ENCODE peak calls at places on chromosomes 1 and 21, in four cellular contexts. T, J, X and Q are unnamed samples.

GRCh38 chr1:171740987-171741871 is 636 bp downstream of the VAMP4 start:
- DNase-seq in T (peak; percentile 39), J (peak; percentile 47), X (peak; percentile 44), Q (peak; percentile 44)

GRCh38 chr1:182595641-182596240 is 6.7 kb upstream of the RNASEL start:
- DNase-seq in T (peak; percentile 68), J (peak; percentile 79), X (peak; percentile 83), Q (peak; percentile 65)

GRCh38 chr1:175968486-175969182 is 225.2 kb upstream of the TNR start:
- DNase-seq in T (no peak), J (peak; percentile 23), X (no peak), Q (no peak)

GRCh38 chr1:203751051-203751450 is 13.9 kb upstream of the LAX1 start:
- DNase-seq in T (no peak), J (no peak), X (peak; percentile 63), Q (no peak)

GRCh38 chr1:25675729-25676476 is 59.3 kb downstream of the MAN1C1 start:
- DNase-seq in T (no peak), J (no peak), X (no peak), Q (no peak)

GRCh38 chr1:10795305-10796021 is 983 bp downstream of the CASZ1 start:
- DNase-seq in T (peak; percentile 66), J (no peak), X (no peak), Q (no peak)

GRCh38 chr1:219495737-219496408 is 117.0 kb downstream of the ZC3H11B start:
- DNase-seq in T (no peak), J (no peak), X (no peak), Q (no peak)

GRCh38 chr1:30083800-30084464 is 639.5 kb downstream of the MATN1 start:
- DNase-seq in T (no peak), J (peak; percentile 42), X (peak; percentile 80), Q (no peak)

GRCh38 chr21:38716942-38717341 is 88.8 kb upstream of the ETS2 start:
- DNase-seq in T (no peak), J (no peak), X (no peak), Q (no peak)

GRCh38 chr1:201116091-201116490 is 3.9 kb upstream of the CACNA1S start:
- DNase-seq in T (no peak), J (peak; percentile 27), X (no peak), Q (no peak)

GRCh38 chr1:29453502-29454240 is 217.3 kb downstream of the PTPRU start:
- DNase-seq in T (no peak), J (peak; percentile 90), X (peak; percentile 81), Q (peak; percentile 41)

GRCh38 chr1:118944133-118944532 is 44.0 kb downstream of the TBX15 start:
- DNase-seq in T (no peak), J (no peak), X (no peak), Q (no peak)

GRCh38 chr1:20105856-20106255 is 13.5 kb downstream of the PLA2G2D start:
- DNase-seq in T (no peak), J (peak; percentile 11), X (no peak), Q (no peak)

GRCh38 chr1:7218210-7218832 is 433.1 kb downstream of the CAMTA1 start:
- DNase-seq in T (no peak), J (peak; percentile 74), X (peak; percentile 50), Q (no peak)

GRCh38 chr1:74729741-74730478 is 2.9 kb downstream of the CRYZ start:
- DNase-seq in T (no peak), J (peak; percentile 89), X (peak; percentile 42), Q (no peak)

GRCh38 chr1:90713741-90714509 is 3.2 kb downstream of the BARHL2 start:
- DNase-seq in T (no peak), J (no peak), X (no peak), Q (no peak)
- H3K4me3 ChIP-seq in T (no peak overlapping the region), J (no peak overlapping the region), X (no peak overlapping the region), Q (no peak overlapping the region)

GRCh38 chr21:23743821-23744220 is 1863.5 kb downstream of the MRPL39 start:
- DNase-seq in T (no peak), J (no peak), X (no peak), Q (no peak)

DNA sequence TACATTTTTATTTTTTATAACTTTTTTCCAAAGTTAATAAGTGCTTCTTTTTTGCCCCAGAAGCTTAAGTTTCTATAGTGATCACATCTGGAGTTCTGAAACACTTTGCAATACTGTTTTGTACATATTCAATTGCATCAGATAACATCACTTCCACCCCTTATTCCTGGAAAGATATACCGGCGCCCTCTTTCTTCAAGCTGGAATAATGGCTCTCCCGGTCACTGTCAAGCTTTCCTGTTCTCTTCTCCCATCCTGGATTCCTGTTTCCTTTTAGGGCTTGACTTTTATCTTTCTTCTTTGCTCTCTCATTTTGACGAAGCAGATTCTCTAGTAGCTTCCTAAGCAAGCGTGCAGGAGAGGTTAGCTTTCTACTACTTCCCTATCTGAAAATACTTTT is 1866.8 kb downstream of the MRPL39 start:
- DNase-seq in T (no peak), J (peak; percentile 22), X (no peak), Q (no peak)
- H3K4me3 ChIP-seq in T (no peak overlapping the region), J (no peak overlapping the region), X (no peak overlapping the region), Q (no peak overlapping the region)

DNA sequence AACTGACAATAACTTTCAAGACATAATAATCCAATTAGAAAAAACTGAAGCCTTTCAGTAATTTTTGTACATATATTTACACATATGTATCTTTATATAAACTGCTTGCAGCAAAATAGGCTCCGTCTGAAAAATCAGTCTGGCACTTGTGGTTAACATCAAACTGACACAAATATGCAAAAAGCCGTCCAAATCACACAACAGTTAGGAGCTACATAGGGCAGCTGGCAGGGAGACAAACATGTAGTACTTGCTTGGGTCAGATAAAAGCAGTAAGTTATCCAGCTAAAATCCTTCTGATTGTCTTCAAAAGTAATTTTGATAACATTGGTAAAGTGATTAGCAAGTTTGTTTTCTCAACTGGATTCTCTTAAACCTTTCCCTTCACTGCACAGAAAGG is 14.7 kb upstream of the GUCA2A start:
- DNase-seq in T (no peak), J (no peak), X (peak; percentile 89), Q (peak; percentile 41)
- H3K4me3 ChIP-seq in T (no peak overlapping the region), J (no peak overlapping the region), X (no peak overlapping the region), Q (no peak overlapping the region)

DNA sequence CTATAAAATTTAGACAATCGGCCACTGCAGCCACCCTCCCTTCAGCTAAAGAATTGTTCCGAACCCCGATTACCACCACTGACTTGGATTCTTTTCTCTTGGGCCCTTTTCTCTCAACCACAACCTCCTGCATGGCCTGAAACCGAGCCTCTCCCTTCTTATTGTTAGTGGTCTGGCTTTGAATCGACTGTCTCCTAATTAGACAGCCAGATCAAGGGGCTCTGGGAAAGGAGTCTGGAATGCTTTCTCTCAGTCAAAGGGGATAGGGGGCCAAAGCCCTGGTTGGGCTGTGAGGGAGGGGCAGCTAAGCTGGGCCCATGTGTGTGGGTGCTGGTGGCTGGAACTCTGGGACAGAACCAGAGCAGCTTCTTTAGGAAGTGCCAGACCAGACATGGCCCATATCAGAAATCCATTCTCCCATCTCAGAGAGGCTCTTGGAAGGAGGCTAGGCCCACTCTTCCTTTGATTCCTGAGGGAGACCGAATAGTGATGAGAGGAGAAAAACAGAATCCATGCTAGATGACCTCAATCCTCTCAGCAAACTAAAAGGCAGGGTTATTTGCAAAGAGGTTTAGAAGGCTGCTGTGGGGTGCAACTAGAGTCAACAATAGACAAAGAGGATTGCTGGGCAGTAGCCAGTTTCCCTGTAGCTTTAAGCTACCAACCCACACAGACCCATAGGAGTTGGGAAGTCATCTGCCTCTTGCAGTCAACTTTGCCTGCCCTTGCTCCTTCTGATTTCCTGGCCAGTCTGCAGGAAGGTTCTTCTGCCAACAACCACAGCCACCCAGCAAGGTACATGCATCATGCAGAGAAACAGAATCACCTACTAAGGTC is 117.6 kb downstream of the AK5 start:
- DNase-seq in T (no peak), J (no peak), X (peak; percentile 16), Q (no peak)
- H3K4me3 ChIP-seq in T (no peak overlapping the region), J (no peak overlapping the region), X (no peak overlapping the region), Q (no peak overlapping the region)

GRCh38 chr1:152037920-152038658 is 1.3 kb upstream of the S100A11 start:
- DNase-seq in T (no peak), J (no peak), X (peak; percentile 26), Q (no peak)

GRCh38 chr1:152036316-152037216 is at the start of gene S100A11:
- DNase-seq in T (peak; percentile 94), J (peak; percentile 90), X (peak; percentile 92), Q (peak; percentile 88)

GRCh38 chr1:152035406-152036315 is 1.1 kb downstream of the S100A11 start:
- DNase-seq in T (no peak), J (peak; percentile 61), X (peak; percentile 50), Q (no peak)

GRCh38 chr1:152034324-152034653 is 2.5 kb downstream of the S100A11 start:
- DNase-seq in T (no peak), J (no peak), X (no peak), Q (no peak)

GRCh38 chr1:152034654-152035405 is 2.0 kb downstream of the S100A11 start:
- DNase-seq in T (peak; percentile 42), J (peak; percentile 95), X (peak; percentile 71), Q (peak; percentile 47)
- H3K4me3 ChIP-seq in T (peak overlapping the region; percentile 78), J (peak overlapping the region; percentile 53), X (no peak overlapping the region), Q (no peak overlapping the region)